ENCODE peak calls at places on chromosomes 2 and 18, in five cellular contexts. P is HepG2, M is GM12878, L is H1, D is K562. X is an unnamed sample.

GRCh38 chr18:21960189-21960588 is 209.2 kb upstream of the GATA6 start:
- DNase-seq in D (no peak), M (no peak), P (no peak), L (no peak), X (no peak)

GRCh38 chr2:19158211-19158610 is 200.2 kb downstream of the OSR1 start:
- DNase-seq in L (no peak), P (no peak), D (no peak), M (no peak), X (no peak)

GRCh38 chr2:98806266-98806697 is 75.3 kb upstream of the MGAT4A start:
- DNase-seq in L (no peak), M (no peak), D (no peak), P (no peak), X (no peak)

GRCh38 chr2:47008381-47009280 is 93.0 kb upstream of the MCFD2 start:
- DNase-seq in M (no peak), D (no peak), P (peak), L (no peak), X (no peak)

GRCh38 chr2:15775753-15776628 is 164.4 kb upstream of the MYCN start:
- DNase-seq in D (no peak), L (no peak), M (no peak), P (no peak), X (no peak)

GRCh38 chr2:2904721-2905340 is 472.8 kb downstream of the EIPR1 start:
- DNase-seq in M (no peak), L (no peak), D (no peak), P (no peak), X (no peak)

GRCh38 chr18:74139888-74140287 is 7.7 kb downstream of the FBXO15 start:
- DNase-seq in M (no peak), D (peak), L (no peak), P (no peak), X (no peak)

GRCh38 chr2:9892236-9892635 is 49.0 kb downstream of the TAF1B start:
- DNase-seq in L (no peak), D (no peak), M (no peak), P (no peak), X (no peak)

GRCh38 chr18:28176674-28176932 is 327 bp downstream of the CDH2 start:
- DNase-seq in L (no peak), M (no peak), P (no peak), D (no peak), X (no peak)

GRCh38 chr18:27749189-27749588 is 427.7 kb downstream of the CDH2 start:
- DNase-seq in L (no peak), P (no peak), D (no peak), M (no peak), X (no peak)

GRCh38 chr2:161606327-161606726 is 17.9 kb upstream of the SLC4A10 start:
- DNase-seq in M (no peak), D (no peak), P (no peak), L (no peak), X (no peak)

GRCh38 chr2:206218792-206219509 is 55.5 kb upstream of the ZDBF2 start:
- DNase-seq in D (no peak), M (no peak), L (no peak), P (no peak), X (no peak)

GRCh38 chr18:14781671-14782070 is 33.7 kb downstream of the ANKRD30B start:
- DNase-seq in P (no peak), L (no peak), M (no peak), D (no peak), X (no peak)

GRCh38 chr2:58449286-58450010 is 208.3 kb upstream of the FANCL start:
- DNase-seq in L (no peak), D (no peak), M (peak), P (no peak), X (no peak)

GRCh38 chr2:220663065-220663464 is 909.0 kb downstream of the EPHA4 start:
- DNase-seq in M (no peak), L (no peak), D (no peak), P (no peak), X (no peak)

GRCh38 chr2:128197059-128197458 is 106.1 kb downstream of the UGGT1 start:
- DNase-seq in M (no peak), L (no peak), D (no peak), P (no peak), X (no peak)

GRCh38 chr18:46718501-46719341 is 38.1 kb downstream of the ST8SIA5 start:
- DNase-seq in P (no peak), M (no peak), D (no peak), L (no peak), X (no peak)

DNA sequence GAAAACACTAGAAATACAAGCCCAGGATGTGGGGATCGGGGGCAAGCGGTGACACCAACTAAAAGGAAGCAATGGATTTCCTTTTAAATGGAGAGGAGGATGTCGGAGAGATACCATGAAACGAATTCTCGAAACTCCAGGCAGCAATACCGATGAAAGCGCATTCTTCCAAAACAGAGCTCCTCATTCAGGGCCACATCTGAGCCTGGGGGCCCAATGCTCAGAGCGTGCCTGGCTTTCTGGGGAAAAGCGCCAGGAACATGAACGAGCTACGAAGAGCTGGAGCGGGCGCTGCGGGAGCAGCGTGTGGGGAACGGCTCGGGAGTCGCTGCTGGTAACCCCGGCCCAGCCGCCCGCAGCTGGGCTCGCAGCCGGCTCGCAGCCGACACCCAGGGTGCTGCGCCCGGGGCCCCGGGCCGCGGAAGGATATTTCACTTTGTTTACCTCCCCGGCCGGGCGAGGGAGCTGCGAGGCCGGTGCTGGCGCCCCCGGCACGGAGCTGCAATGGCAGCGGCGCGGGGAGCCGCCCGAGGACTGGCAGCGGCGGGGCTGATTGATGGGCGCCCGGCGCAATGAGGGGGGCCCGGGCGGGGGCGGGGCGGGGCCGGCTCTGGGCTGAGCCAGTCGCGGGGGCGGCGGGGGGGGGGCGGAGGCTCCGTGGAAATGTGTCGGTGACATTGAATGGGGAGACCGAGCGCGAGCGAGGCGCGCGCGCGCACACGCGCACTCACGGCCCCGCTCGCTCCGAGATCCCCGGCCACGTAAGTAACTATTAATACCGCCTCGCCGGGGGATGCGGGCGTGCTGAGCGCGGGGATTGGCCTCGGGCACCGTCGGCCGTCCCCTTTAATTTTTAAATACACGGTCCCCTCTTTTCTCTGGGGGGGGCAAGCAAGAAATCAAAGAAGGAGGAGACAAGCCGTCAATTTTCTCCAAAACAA is at the start of gene TRIB2:
- DNase-seq in P (peak), M (no peak), L (no peak), D (peak), X (peak)
- TF ChIP-seq POLR2A in P (no peak), M (peak), L (no peak), D (peak), X (no peak)

DNA sequence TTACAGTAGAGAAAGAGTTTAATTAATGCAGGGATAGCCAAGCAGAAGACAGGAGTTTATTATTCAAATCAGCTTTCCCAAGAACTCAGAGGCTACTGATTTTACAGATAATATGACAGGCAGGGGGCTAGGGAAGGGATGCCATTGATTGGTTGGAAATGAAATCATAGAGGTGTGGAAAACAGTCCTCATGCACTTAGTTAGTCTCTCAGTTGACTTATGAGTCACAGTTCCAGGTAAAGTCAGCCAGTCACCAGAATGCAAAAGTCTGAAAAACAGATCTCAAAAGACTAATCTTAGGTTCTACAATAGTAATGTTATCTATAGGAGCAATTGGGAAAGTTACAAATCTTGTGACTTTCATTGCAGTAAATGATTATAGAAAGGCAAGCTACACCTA is 676.4 kb upstream of the CHAC2 start:
- DNase-seq in M (no peak), L (no peak), D (no peak), P (no peak), X (no peak)
- TF ChIP-seq SP1 in M (no peak), L (no peak), D (no peak), P (no peak), X (no peak)

DNA sequence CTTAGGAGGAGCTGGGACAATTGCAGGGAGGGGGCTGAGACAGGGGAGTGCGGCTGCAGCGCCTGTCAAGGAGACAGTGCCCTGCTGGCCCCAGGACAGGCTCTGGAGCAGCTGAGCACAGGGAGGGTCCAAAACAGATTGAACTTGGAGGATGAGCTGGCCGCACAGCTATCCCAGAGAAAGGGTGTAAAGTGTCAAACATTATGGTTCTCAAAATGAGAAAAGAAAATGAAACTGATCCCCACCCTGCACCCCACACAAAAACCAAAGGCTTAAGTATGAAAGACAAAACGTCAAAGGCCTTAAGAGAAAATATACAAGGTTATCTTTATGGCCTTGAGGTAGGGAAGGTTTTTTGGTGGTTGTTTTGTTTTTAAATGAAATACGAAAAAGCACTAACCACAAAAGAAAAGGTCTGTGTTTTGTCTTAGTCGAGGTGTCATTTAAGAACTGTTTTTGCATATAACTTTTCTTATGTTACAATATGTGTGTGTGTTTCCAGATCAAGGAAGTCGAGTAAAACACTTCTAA is 111.8 kb downstream of the HDAC4 start:
- DNase-seq in L (no peak), M (peak), D (peak), P (no peak), X (no peak)
- H3K9ac ChIP-seq in L (no peak), M (no peak), D (peak), P (no peak), X (no peak)

GRCh38 chr2:38744399-38744780 is 6.8 kb downstream of the SRSF7 start:
- DNase-seq in M (no peak), D (no peak), P (no peak), L (no peak), X (no peak)
- TF ChIP-seq POLR2A in M (no peak), D (peak), P (no peak), L (no peak), X (no peak)

DNA sequence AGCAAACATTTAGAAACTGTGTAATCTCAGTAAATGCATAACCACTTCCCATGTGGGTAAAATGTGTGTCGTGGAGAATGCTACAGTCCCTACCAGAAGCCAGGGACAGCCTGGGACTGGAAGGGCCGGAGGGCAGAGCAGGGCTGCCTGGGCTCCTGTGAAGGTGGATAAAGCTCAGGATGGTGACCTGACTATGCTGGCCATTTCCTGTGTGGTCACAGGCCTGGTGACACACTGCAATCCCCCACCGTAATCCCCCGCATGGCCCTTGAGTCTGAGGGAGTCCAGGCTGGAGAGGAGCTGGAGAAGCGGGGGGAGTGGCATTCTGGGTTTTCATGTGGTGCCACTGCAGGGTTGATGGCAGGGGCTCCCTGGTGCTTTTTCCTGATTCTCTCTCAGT is 102.3 kb downstream of the LRRC30 start:
- DNase-seq in M (no peak), D (no peak), L (no peak), P (no peak), X (no peak)
- TF ChIP-seq SP1 in M (no peak), D (no peak), L (no peak), P (no peak), X (no peak)